ENCODE peak calls at places on chromosomes 16 and 17, in ten cellular contexts. K is AG20443; H is astrocyte of the spinal cord; L is type B pancreatic cell; U is LHCN-M2; I is SW480; T is Karpas-422; G is posterior cingulate gyrus; N is stimulated activated CD4-positive, alpha-beta T cell treated with anti-CD3 and anti-CD28 coated beads, Interleukin-1b, Interleukin-23, amount 100 ng/mL, for 1 hour; D is EH. W is an unnamed sample.

GRCh38 chr16:22239131-22239805 is 33.2 kb downstream of the EEF2K start:
- DNase-seq in L (no peak), I (no peak), T (no peak), N (no peak), K (no peak), G (no peak), H (no peak), D (no peak), U (no peak), W (no peak)

GRCh38 chr16:25707982-25708583 is 16.3 kb downstream of the HS3ST4 start:
- DNase-seq in H (no peak), G (no peak), U (no peak), K (no peak), N (no peak), L (no peak), I (peak), T (peak), D (no peak), W (no peak)

GRCh38 chr16:23966577-23966976 is 130.8 kb downstream of the PRKCB start:
- DNase-seq in I (no peak), D (no peak), K (no peak), G (no peak), H (no peak), N (no peak), U (no peak), L (no peak), T (no peak), W (no peak)

GRCh38 chr16:53159781-53160436 is 105.1 kb downstream of the CHD9 start:
- DNase-seq in N (no peak), I (peak), D (peak), L (no peak), K (peak), H (peak), G (no peak), U (peak), T (peak), W (no peak)

GRCh38 chr17:29760279-29760721 is 137.6 kb upstream of the CORO6 start:
- DNase-seq in N (peak), D (peak), K (peak), L (no peak), H (peak), G (no peak), U (peak), T (peak), I (no peak), W (peak)

GRCh38 chr17:29573871-29574731 is 5.6 kb downstream of the TP53I13 start:
- DNase-seq in D (no peak), H (no peak), L (peak), I (no peak), K (no peak), U (no peak), T (no peak), G (no peak), N (no peak), W (no peak)

GRCh38 chr16:695355-696089 is 5.3 kb upstream of the WDR24 start:
- DNase-seq in U (no peak), T (peak), G (peak), H (no peak), D (no peak), N (peak), I (peak), L (no peak), K (peak), W (peak)

GRCh38 chr17:50211249-50212120 is 10.1 kb upstream of the COL1A1 start:
- DNase-seq in K (no peak), D (peak), T (no peak), N (no peak), L (peak), U (no peak), I (no peak), G (no peak), H (no peak), W (no peak)

GRCh38 chr16:67441289-67441753 is 10.4 kb downstream of the HSD11B2 start:
- DNase-seq in L (no peak), T (no peak), G (no peak), H (no peak), I (peak), K (no peak), N (no peak), D (no peak), U (peak), W (no peak)

GRCh38 chr16:13438064-13438463 is 481.9 kb upstream of the ERCC4 start:
- DNase-seq in D (no peak), H (no peak), G (no peak), L (no peak), K (no peak), T (no peak), N (no peak), U (no peak), I (no peak), W (no peak)

GRCh38 chr16:7182510-7183109 is 150.0 kb upstream of the RBFOX1 start:
- DNase-seq in U (no peak), D (no peak), H (no peak), I (peak), N (no peak), L (no peak), T (no peak), G (no peak), K (no peak), W (no peak)

GRCh38 chr17:83149326-83149725 is 69.9 kb downstream of the METRNL start:
- DNase-seq in H (no peak), I (no peak), G (no peak), U (no peak), N (no peak), T (no peak), D (no peak), K (no peak), L (no peak), W (no peak)

W was measured in activated naive CD4-positive, alpha-beta T cell.